ENCODE peak calls at places on chromosomes 3 and 15, in eight cellular contexts. One of them, this sample, is unnamed.
A peak's percentile ranks its signal among the peaks of the same experiment; 100 is the strongest.

GRCh38 chr3:166444756-166445155 is 607.5 kb upstream of the BCHE start:
- DNase-seq in activated CD4-positive, alpha-beta T cell treated with anti-CD3 and anti-CD28 coated beads, Interleukin-2, amount 10 ng/mL, durations not matched to agents 7 days and 5 days: no peak
- DNase-seq in EL: no peak
- DNase-seq in activated T-cell treated with anti-CD3 and anti-CD28 coated beads for 1 hour: no peak
- DNase-seq in HuH-7: no peak
- DNase-seq in fibroblast of mammary gland: no peak
- DNase-seq in IMR-90: peak; percentile 1
- DNase-seq in cardiac muscle cell: no peak
- DNase-seq in this sample: no peak

GRCh38 chr3:112459750-112460149 is 39.5 kb downstream of the BTLA start:
- DNase-seq in cardiac muscle cell: no peak
- DNase-seq in IMR-90: no peak
- DNase-seq in fibroblast of mammary gland: no peak
- DNase-seq in activated T-cell treated with anti-CD3 and anti-CD28 coated beads for 1 hour: no peak
- DNase-seq in EL: no peak
- DNase-seq in activated CD4-positive, alpha-beta T cell treated with anti-CD3 and anti-CD28 coated beads, Interleukin-2, amount 10 ng/mL, durations not matched to agents 7 days and 5 days: peak; percentile 20
- DNase-seq in HuH-7: no peak
- DNase-seq in this sample: no peak

GRCh38 chr3:43770426-43771103 is 79.8 kb downstream of the ABHD5 start:
- DNase-seq in fibroblast of mammary gland: peak; percentile 30
- DNase-seq in IMR-90: no peak
- DNase-seq in EL: peak; percentile 57
- DNase-seq in activated T-cell treated with anti-CD3 and anti-CD28 coated beads for 1 hour: no peak
- DNase-seq in activated CD4-positive, alpha-beta T cell treated with anti-CD3 and anti-CD28 coated beads, Interleukin-2, amount 10 ng/mL, durations not matched to agents 7 days and 5 days: peak; percentile 9
- DNase-seq in HuH-7: no peak
- DNase-seq in cardiac muscle cell: no peak
- DNase-seq in this sample: no peak

GRCh38 chr3:167450675-167451074 is 23.2 kb downstream of the SERPINI2 start:
- DNase-seq in fibroblast of mammary gland: no peak
- DNase-seq in EL: no peak
- DNase-seq in activated T-cell treated with anti-CD3 and anti-CD28 coated beads for 1 hour: no peak
- DNase-seq in HuH-7: no peak
- DNase-seq in cardiac muscle cell: no peak
- DNase-seq in IMR-90: no peak
- DNase-seq in activated CD4-positive, alpha-beta T cell treated with anti-CD3 and anti-CD28 coated beads, Interleukin-2, amount 10 ng/mL, durations not matched to agents 7 days and 5 days: no peak
- DNase-seq in this sample: no peak

GRCh38 chr15:39920510-39921273 is 626 bp upstream of the GPR176 start:
- DNase-seq in activated CD4-positive, alpha-beta T cell treated with anti-CD3 and anti-CD28 coated beads, Interleukin-2, amount 10 ng/mL, durations not matched to agents 7 days and 5 days: peak; percentile 69
- DNase-seq in cardiac muscle cell: peak; percentile 77
- DNase-seq in fibroblast of mammary gland: peak; percentile 73
- DNase-seq in HuH-7: peak; percentile 66
- DNase-seq in activated T-cell treated with anti-CD3 and anti-CD28 coated beads for 1 hour: peak; percentile 66
- DNase-seq in EL: peak; percentile 84
- DNase-seq in IMR-90: peak; percentile 84
- DNase-seq in this sample: peak; percentile 85

GRCh38 chr3:50550079-50550736 is 17.3 kb downstream of the C3orf18 start:
- DNase-seq in activated CD4-positive, alpha-beta T cell treated with anti-CD3 and anti-CD28 coated beads, Interleukin-2, amount 10 ng/mL, durations not matched to agents 7 days and 5 days: peak; percentile 75
- DNase-seq in fibroblast of mammary gland: peak; percentile 28
- DNase-seq in EL: peak; percentile 46
- DNase-seq in HuH-7: peak; percentile 76
- DNase-seq in activated T-cell treated with anti-CD3 and anti-CD28 coated beads for 1 hour: peak; percentile 57
- DNase-seq in IMR-90: peak; percentile 20
- DNase-seq in cardiac muscle cell: peak; percentile 73
- DNase-seq in this sample: no peak

GRCh38 chr3:359672-360071 is 163.1 kb downstream of the CHL1 start:
- DNase-seq in cardiac muscle cell: no peak
- DNase-seq in IMR-90: no peak
- DNase-seq in HuH-7: no peak
- DNase-seq in EL: no peak
- DNase-seq in activated CD4-positive, alpha-beta T cell treated with anti-CD3 and anti-CD28 coated beads, Interleukin-2, amount 10 ng/mL, durations not matched to agents 7 days and 5 days: no peak
- DNase-seq in activated T-cell treated with anti-CD3 and anti-CD28 coated beads for 1 hour: no peak
- DNase-seq in fibroblast of mammary gland: no peak
- DNase-seq in this sample: no peak

GRCh38 chr3:131619821-131620220 is 117.0 kb upstream of the MRPL3 start:
- DNase-seq in activated T-cell treated with anti-CD3 and anti-CD28 coated beads for 1 hour: no peak
- DNase-seq in HuH-7: no peak
- DNase-seq in fibroblast of mammary gland: no peak
- DNase-seq in activated CD4-positive, alpha-beta T cell treated with anti-CD3 and anti-CD28 coated beads, Interleukin-2, amount 10 ng/mL, durations not matched to agents 7 days and 5 days: no peak
- DNase-seq in cardiac muscle cell: no peak
- DNase-seq in EL: no peak
- DNase-seq in IMR-90: no peak
- DNase-seq in this sample: no peak

GRCh38 chr15:52200831-52201365 is 9.7 kb upstream of the GNB5 start:
- DNase-seq in IMR-90: no peak
- DNase-seq in fibroblast of mammary gland: no peak
- DNase-seq in HuH-7: no peak
- DNase-seq in activated T-cell treated with anti-CD3 and anti-CD28 coated beads for 1 hour: no peak
- DNase-seq in activated CD4-positive, alpha-beta T cell treated with anti-CD3 and anti-CD28 coated beads, Interleukin-2, amount 10 ng/mL, durations not matched to agents 7 days and 5 days: no peak
- DNase-seq in cardiac muscle cell: no peak
- DNase-seq in EL: no peak
- DNase-seq in this sample: no peak

GRCh38 chr15:83449928-83450501 is 2.9 kb downstream of the SH3GL3 start:
- DNase-seq in HuH-7: no peak
- DNase-seq in fibroblast of mammary gland: peak; percentile 76
- DNase-seq in IMR-90: no peak
- DNase-seq in activated CD4-positive, alpha-beta T cell treated with anti-CD3 and anti-CD28 coated beads, Interleukin-2, amount 10 ng/mL, durations not matched to agents 7 days and 5 days: no peak
- DNase-seq in EL: no peak
- DNase-seq in cardiac muscle cell: no peak
- DNase-seq in activated T-cell treated with anti-CD3 and anti-CD28 coated beads for 1 hour: no peak
- DNase-seq in this sample: peak; percentile 43

GRCh38 chr3:56915969-56916586 is 114.3 kb upstream of the ARHGEF3 start:
- DNase-seq in activated CD4-positive, alpha-beta T cell treated with anti-CD3 and anti-CD28 coated beads, Interleukin-2, amount 10 ng/mL, durations not matched to agents 7 days and 5 days: peak; percentile 87
- DNase-seq in EL: no peak
- DNase-seq in HuH-7: no peak
- DNase-seq in activated T-cell treated with anti-CD3 and anti-CD28 coated beads for 1 hour: peak; percentile 58
- DNase-seq in fibroblast of mammary gland: no peak
- DNase-seq in IMR-90: no peak
- DNase-seq in cardiac muscle cell: peak; percentile 67
- DNase-seq in this sample: no peak

GRCh38 chr15:65641723-65642475 is 20.2 kb downstream of the SLC24A1 start:
- DNase-seq in fibroblast of mammary gland: no peak
- DNase-seq in cardiac muscle cell: no peak
- DNase-seq in EL: no peak
- DNase-seq in HuH-7: no peak
- DNase-seq in IMR-90: no peak
- DNase-seq in activated CD4-positive, alpha-beta T cell treated with anti-CD3 and anti-CD28 coated beads, Interleukin-2, amount 10 ng/mL, durations not matched to agents 7 days and 5 days: no peak
- DNase-seq in activated T-cell treated with anti-CD3 and anti-CD28 coated beads for 1 hour: no peak
- DNase-seq in this sample: no peak

GRCh38 chr15:80998252-80998651 is 2.5 kb upstream of the TLNRD1 start:
- DNase-seq in activated CD4-positive, alpha-beta T cell treated with anti-CD3 and anti-CD28 coated beads, Interleukin-2, amount 10 ng/mL, durations not matched to agents 7 days and 5 days: no peak
- DNase-seq in fibroblast of mammary gland: no peak
- DNase-seq in EL: no peak
- DNase-seq in IMR-90: no peak
- DNase-seq in activated T-cell treated with anti-CD3 and anti-CD28 coated beads for 1 hour: no peak
- DNase-seq in HuH-7: no peak
- DNase-seq in cardiac muscle cell: no peak
- DNase-seq in this sample: no peak

GRCh38 chr15:81117136-81117535 is 16.9 kb upstream of the CFAP161 start:
- DNase-seq in activated CD4-positive, alpha-beta T cell treated with anti-CD3 and anti-CD28 coated beads, Interleukin-2, amount 10 ng/mL, durations not matched to agents 7 days and 5 days: no peak
- DNase-seq in fibroblast of mammary gland: peak; percentile 73
- DNase-seq in activated T-cell treated with anti-CD3 and anti-CD28 coated beads for 1 hour: no peak
- DNase-seq in EL: no peak
- DNase-seq in cardiac muscle cell: no peak
- DNase-seq in HuH-7: no peak
- DNase-seq in IMR-90: peak; percentile 66
- DNase-seq in this sample: peak; percentile 67

GRCh38 chr15:55279746-55280351 is 9.8 kb downstream of the RAB27A start:
- DNase-seq in activated T-cell treated with anti-CD3 and anti-CD28 coated beads for 1 hour: no peak
- DNase-seq in fibroblast of mammary gland: peak; percentile 98
- DNase-seq in IMR-90: peak; percentile 95
- DNase-seq in activated CD4-positive, alpha-beta T cell treated with anti-CD3 and anti-CD28 coated beads, Interleukin-2, amount 10 ng/mL, durations not matched to agents 7 days and 5 days: peak; percentile 53
- DNase-seq in cardiac muscle cell: no peak
- DNase-seq in EL: peak; percentile 85
- DNase-seq in HuH-7: no peak
- DNase-seq in this sample: peak; percentile 96

GRCh38 chr15:32733276-32733675 is 15.5 kb downstream of the GREM1 start:
- DNase-seq in fibroblast of mammary gland: no peak
- DNase-seq in activated CD4-positive, alpha-beta T cell treated with anti-CD3 and anti-CD28 coated beads, Interleukin-2, amount 10 ng/mL, durations not matched to agents 7 days and 5 days: no peak
- DNase-seq in activated T-cell treated with anti-CD3 and anti-CD28 coated beads for 1 hour: no peak
- DNase-seq in cardiac muscle cell: no peak
- DNase-seq in HuH-7: no peak
- DNase-seq in IMR-90: no peak
- DNase-seq in EL: no peak
- DNase-seq in this sample: peak; percentile 7

GRCh38 chr3:195732951-195733350 is 12.2 kb downstream of the MUC20 start:
- DNase-seq in cardiac muscle cell: no peak
- DNase-seq in HuH-7: no peak
- DNase-seq in EL: no peak
- DNase-seq in IMR-90: peak; percentile 36
- DNase-seq in activated CD4-positive, alpha-beta T cell treated with anti-CD3 and anti-CD28 coated beads, Interleukin-2, amount 10 ng/mL, durations not matched to agents 7 days and 5 days: no peak
- DNase-seq in fibroblast of mammary gland: no peak
- DNase-seq in activated T-cell treated with anti-CD3 and anti-CD28 coated beads for 1 hour: no peak
- DNase-seq in this sample: no peak

GRCh38 chr3:164460851-164461250 is 617.4 kb downstream of the SI start:
- DNase-seq in HuH-7: no peak
- DNase-seq in activated CD4-positive, alpha-beta T cell treated with anti-CD3 and anti-CD28 coated beads, Interleukin-2, amount 10 ng/mL, durations not matched to agents 7 days and 5 days: no peak
- DNase-seq in activated T-cell treated with anti-CD3 and anti-CD28 coated beads for 1 hour: no peak
- DNase-seq in fibroblast of mammary gland: no peak
- DNase-seq in EL: no peak
- DNase-seq in cardiac muscle cell: no peak
- DNase-seq in IMR-90: no peak
- DNase-seq in this sample: peak; percentile 79

GRCh38 chr3:188241072-188241471 is 87.1 kb downstream of the LPP start:
- DNase-seq in EL: no peak
- DNase-seq in HuH-7: no peak
- DNase-seq in activated CD4-positive, alpha-beta T cell treated with anti-CD3 and anti-CD28 coated beads, Interleukin-2, amount 10 ng/mL, durations not matched to agents 7 days and 5 days: no peak
- DNase-seq in cardiac muscle cell: peak; percentile 67
- DNase-seq in IMR-90: peak; percentile 67
- DNase-seq in fibroblast of mammary gland: peak; percentile 35
- DNase-seq in activated T-cell treated with anti-CD3 and anti-CD28 coated beads for 1 hour: no peak
- DNase-seq in this sample: peak; percentile 39

GRCh38 chr15:30992465-30992864 is 1.0 kb upstream of the MTMR10 start:
- DNase-seq in HuH-7: no peak
- DNase-seq in EL: no peak
- DNase-seq in IMR-90: no peak
- DNase-seq in cardiac muscle cell: peak; percentile 34
- DNase-seq in fibroblast of mammary gland: no peak
- DNase-seq in activated CD4-positive, alpha-beta T cell treated with anti-CD3 and anti-CD28 coated beads, Interleukin-2, amount 10 ng/mL, durations not matched to agents 7 days and 5 days: no peak
- DNase-seq in activated T-cell treated with anti-CD3 and anti-CD28 coated beads for 1 hour: no peak
- DNase-seq in this sample: no peak

GRCh38 chr3:183247190-183247589 is 5.9 kb upstream of the B3GNT5 start:
- DNase-seq in EL: peak; percentile 61
- DNase-seq in activated T-cell treated with anti-CD3 and anti-CD28 coated beads for 1 hour: no peak
- DNase-seq in HuH-7: no peak
- DNase-seq in cardiac muscle cell: no peak
- DNase-seq in fibroblast of mammary gland: no peak
- DNase-seq in IMR-90: no peak
- DNase-seq in activated CD4-positive, alpha-beta T cell treated with anti-CD3 and anti-CD28 coated beads, Interleukin-2, amount 10 ng/mL, durations not matched to agents 7 days and 5 days: no peak
- DNase-seq in this sample: no peak

GRCh38 chr3:4079354-4080180 is 223.6 kb upstream of the SETMAR start:
- DNase-seq in activated T-cell treated with anti-CD3 and anti-CD28 coated beads for 1 hour: no peak
- DNase-seq in fibroblast of mammary gland: no peak
- DNase-seq in IMR-90: no peak
- DNase-seq in cardiac muscle cell: no peak
- DNase-seq in HuH-7: peak; percentile 42
- DNase-seq in activated CD4-positive, alpha-beta T cell treated with anti-CD3 and anti-CD28 coated beads, Interleukin-2, amount 10 ng/mL, durations not matched to agents 7 days and 5 days: no peak
- DNase-seq in EL: no peak
- DNase-seq in this sample: no peak

GRCh38 chr3:12229144-12229871 is 59.6 kb upstream of the PPARG start:
- DNase-seq in activated T-cell treated with anti-CD3 and anti-CD28 coated beads for 1 hour: no peak
- DNase-seq in IMR-90: no peak
- DNase-seq in HuH-7: no peak
- DNase-seq in activated CD4-positive, alpha-beta T cell treated with anti-CD3 and anti-CD28 coated beads, Interleukin-2, amount 10 ng/mL, durations not matched to agents 7 days and 5 days: no peak
- DNase-seq in fibroblast of mammary gland: no peak
- DNase-seq in cardiac muscle cell: no peak
- DNase-seq in EL: no peak
- DNase-seq in this sample: no peak

GRCh38 chr3:194156095-194156494 is 20.1 kb downstream of the HES1 start:
- DNase-seq in activated T-cell treated with anti-CD3 and anti-CD28 coated beads for 1 hour: no peak
- DNase-seq in cardiac muscle cell: no peak
- DNase-seq in HuH-7: no peak
- DNase-seq in EL: no peak
- DNase-seq in fibroblast of mammary gland: no peak
- DNase-seq in IMR-90: no peak
- DNase-seq in activated CD4-positive, alpha-beta T cell treated with anti-CD3 and anti-CD28 coated beads, Interleukin-2, amount 10 ng/mL, durations not matched to agents 7 days and 5 days: no peak
- DNase-seq in this sample: no peak

GRCh38 chr3:17069754-17070153 is 185.0 kb downstream of the PLCL2 start:
- DNase-seq in fibroblast of mammary gland: no peak
- DNase-seq in activated T-cell treated with anti-CD3 and anti-CD28 coated beads for 1 hour: no peak
- DNase-seq in cardiac muscle cell: no peak
- DNase-seq in HuH-7: no peak
- DNase-seq in activated CD4-positive, alpha-beta T cell treated with anti-CD3 and anti-CD28 coated beads, Interleukin-2, amount 10 ng/mL, durations not matched to agents 7 days and 5 days: no peak
- DNase-seq in EL: no peak
- DNase-seq in IMR-90: no peak
- DNase-seq in this sample: no peak

GRCh38 chr15:82810863-82811421 is 1.5 kb downstream of the WHAMM start:
- DNase-seq in activated T-cell treated with anti-CD3 and anti-CD28 coated beads for 1 hour: peak; percentile 13
- DNase-seq in HuH-7: no peak
- DNase-seq in IMR-90: no peak
- DNase-seq in cardiac muscle cell: no peak
- DNase-seq in activated CD4-positive, alpha-beta T cell treated with anti-CD3 and anti-CD28 coated beads, Interleukin-2, amount 10 ng/mL, durations not matched to agents 7 days and 5 days: peak; percentile 72
- DNase-seq in fibroblast of mammary gland: no peak
- DNase-seq in EL: no peak
- DNase-seq in this sample: peak; percentile 12

GRCh38 chr3:129119365-129120100 is 2.1 kb downstream of the RAB43 start:
- DNase-seq in fibroblast of mammary gland: no peak
- DNase-seq in activated T-cell treated with anti-CD3 and anti-CD28 coated beads for 1 hour: no peak
- DNase-seq in HuH-7: peak; percentile 86
- DNase-seq in activated CD4-positive, alpha-beta T cell treated with anti-CD3 and anti-CD28 coated beads, Interleukin-2, amount 10 ng/mL, durations not matched to agents 7 days and 5 days: peak; percentile 40
- DNase-seq in cardiac muscle cell: peak; percentile 7
- DNase-seq in EL: no peak
- DNase-seq in IMR-90: no peak
- DNase-seq in this sample: no peak

GRCh38 chr3:179796421-179796820 is 143.6 kb downstream of the USP13 start:
- DNase-seq in activated CD4-positive, alpha-beta T cell treated with anti-CD3 and anti-CD28 coated beads, Interleukin-2, amount 10 ng/mL, durations not matched to agents 7 days and 5 days: no peak
- DNase-seq in HuH-7: no peak
- DNase-seq in cardiac muscle cell: no peak
- DNase-seq in EL: no peak
- DNase-seq in fibroblast of mammary gland: no peak
- DNase-seq in IMR-90: no peak
- DNase-seq in activated T-cell treated with anti-CD3 and anti-CD28 coated beads for 1 hour: no peak
- DNase-seq in this sample: no peak

GRCh38 chr3:30004481-30004880 is 601.9 kb upstream of the TGFBR2 start:
- DNase-seq in activated CD4-positive, alpha-beta T cell treated with anti-CD3 and anti-CD28 coated beads, Interleukin-2, amount 10 ng/mL, durations not matched to agents 7 days and 5 days: no peak
- DNase-seq in EL: no peak
- DNase-seq in fibroblast of mammary gland: peak; percentile 8
- DNase-seq in activated T-cell treated with anti-CD3 and anti-CD28 coated beads for 1 hour: no peak
- DNase-seq in HuH-7: no peak
- DNase-seq in IMR-90: peak; percentile 42
- DNase-seq in cardiac muscle cell: no peak
- DNase-seq in this sample: no peak

GRCh38 chr15:86916671-86917450 is 837.2 kb downstream of the AGBL1 start:
- DNase-seq in cardiac muscle cell: peak; percentile 55
- DNase-seq in activated CD4-positive, alpha-beta T cell treated with anti-CD3 and anti-CD28 coated beads, Interleukin-2, amount 10 ng/mL, durations not matched to agents 7 days and 5 days: no peak
- DNase-seq in HuH-7: no peak
- DNase-seq in fibroblast of mammary gland: no peak
- DNase-seq in activated T-cell treated with anti-CD3 and anti-CD28 coated beads for 1 hour: no peak
- DNase-seq in IMR-90: no peak
- DNase-seq in EL: no peak
- DNase-seq in this sample: no peak

GRCh38 chr3:101865751-101866509 is 16.6 kb downstream of the NFKBIZ start:
- DNase-seq in fibroblast of mammary gland: no peak
- DNase-seq in HuH-7: no peak
- DNase-seq in cardiac muscle cell: no peak
- DNase-seq in activated T-cell treated with anti-CD3 and anti-CD28 coated beads for 1 hour: no peak
- DNase-seq in IMR-90: peak; percentile 57
- DNase-seq in EL: no peak
- DNase-seq in activated CD4-positive, alpha-beta T cell treated with anti-CD3 and anti-CD28 coated beads, Interleukin-2, amount 10 ng/mL, durations not matched to agents 7 days and 5 days: no peak
- DNase-seq in this sample: peak; percentile 4

GRCh38 chr3:134516905-134517304 is 31.0 kb downstream of the CEP63 start:
- DNase-seq in cardiac muscle cell: no peak
- DNase-seq in IMR-90: no peak
- DNase-seq in HuH-7: no peak
- DNase-seq in activated T-cell treated with anti-CD3 and anti-CD28 coated beads for 1 hour: no peak
- DNase-seq in activated CD4-positive, alpha-beta T cell treated with anti-CD3 and anti-CD28 coated beads, Interleukin-2, amount 10 ng/mL, durations not matched to agents 7 days and 5 days: no peak
- DNase-seq in EL: no peak
- DNase-seq in fibroblast of mammary gland: peak; percentile 25
- DNase-seq in this sample: peak; percentile 22

GRCh38 chr3:11185564-11186317 is 31.4 kb downstream of the HRH1 start:
- DNase-seq in EL: peak; percentile 94
- DNase-seq in activated CD4-positive, alpha-beta T cell treated with anti-CD3 and anti-CD28 coated beads, Interleukin-2, amount 10 ng/mL, durations not matched to agents 7 days and 5 days: no peak
- DNase-seq in cardiac muscle cell: no peak
- DNase-seq in IMR-90: peak; percentile 96
- DNase-seq in fibroblast of mammary gland: peak; percentile 95
- DNase-seq in HuH-7: no peak
- DNase-seq in activated T-cell treated with anti-CD3 and anti-CD28 coated beads for 1 hour: no peak
- DNase-seq in this sample: peak; percentile 92

GRCh38 chr3:150945226-150945625 is 27.3 kb downstream of the CLRN1 start:
- DNase-seq in EL: peak; percentile 55
- DNase-seq in fibroblast of mammary gland: peak; percentile 87
- DNase-seq in IMR-90: peak; percentile 25
- DNase-seq in HuH-7: no peak
- DNase-seq in cardiac muscle cell: no peak
- DNase-seq in activated T-cell treated with anti-CD3 and anti-CD28 coated beads for 1 hour: no peak
- DNase-seq in activated CD4-positive, alpha-beta T cell treated with anti-CD3 and anti-CD28 coated beads, Interleukin-2, amount 10 ng/mL, durations not matched to agents 7 days and 5 days: no peak
- DNase-seq in this sample: peak; percentile 52

This sample was measured in HCEC 1CT.